ENCODE peak calls at places on chromosomes 5 and 9, in ten cellular contexts. V is fibroblast of the aortic adventitia; C is NCI-H2081; Q is C1 segment of cervical spinal cord; J is hepatic stellate cell; M is CD4-positive, CD25-positive, alpha-beta regulatory T cell; S is neural progenitor cell; K is endothelial cell; X is naive thymus-derived CD8-positive, alpha-beta T cell; E is M059J. O is an unnamed sample.

GRCh38 chr5:43312699-43313034 is 545 bp downstream of the HMGCS1 start:
- DNase-seq in V (no peak), C (no peak), Q (no peak), J (no peak), M (no peak), S (no peak), K (no peak), X (no peak), E (no peak), O (no peak)

GRCh38 chr9:123893831-123894460 is 36.0 kb downstream of the DENND1A start:
- DNase-seq in V (peak; percentile 25), C (no peak), Q (no peak), J (no peak), M (no peak), S (no peak), K (no peak), X (no peak), E (peak; percentile 28), O (no peak)

GRCh38 chr9:12640021-12640587 is 53.1 kb upstream of the TYRP1 start:
- DNase-seq in V (peak; percentile 71), C (peak; percentile 63), Q (no peak), J (no peak), M (no peak), S (peak; percentile 72), K (no peak), X (no peak), E (peak; percentile 61), O (peak; percentile 61)

GRCh38 chr9:1460143-1460769 is 410.1 kb downstream of the DMRT2 start:
- DNase-seq in V (no peak), C (no peak), Q (no peak), J (no peak), M (no peak), S (no peak), K (peak; percentile 28), X (no peak), E (peak; percentile 5), O (peak; percentile 50)

GRCh38 chr9:95005276-95006141 is 279.0 kb downstream of the AOPEP start:
- DNase-seq in V (peak; percentile 40), C (no peak), Q (no peak), J (no peak), M (no peak), S (peak; percentile 28), K (no peak), X (no peak), E (peak; percentile 61), O (no peak)

GRCh38 chr5:90169078-90169477 is 240.5 kb downstream of the CETN3 start:
- DNase-seq in V (no peak), C (no peak), Q (no peak), J (no peak), M (no peak), S (no peak), K (no peak), X (no peak), E (no peak), O (no peak)

GRCh38 chr9:86093788-86094555 is 5.4 kb downstream of the GOLM1 start:
- DNase-seq in V (no peak), C (no peak), Q (no peak), J (peak; percentile 37), M (no peak), S (no peak), K (no peak), X (no peak), E (no peak), O (no peak)

GRCh38 chr5:135695656-135696055 is 116.9 kb upstream of the CXCL14 start:
- DNase-seq in V (no peak), C (no peak), Q (no peak), J (no peak), M (no peak), S (no peak), K (no peak), X (no peak), E (no peak), O (no peak)

GRCh38 chr5:83313431-83313830 is 158.1 kb upstream of the VCAN start:
- DNase-seq in V (peak; percentile 47), C (no peak), Q (no peak), J (peak; percentile 6), M (no peak), S (no peak), K (no peak), X (no peak), E (peak; percentile 17), O (no peak)

GRCh38 chr9:33687779-33688178 is 107.6 kb upstream of the PRSS3 start:
- DNase-seq in V (peak; percentile 6), C (peak; percentile 68), Q (no peak), J (no peak), M (no peak), S (no peak), K (no peak), X (no peak), E (no peak), O (no peak)

GRCh38 chr5:76256116-76256889 is 146.8 kb upstream of the IQGAP2 start:
- DNase-seq in V (peak; percentile 72), C (peak; percentile 44), Q (peak; percentile 10), J (peak; percentile 26), M (peak; percentile 39), S (peak; percentile 85), K (peak; percentile 59), X (peak; percentile 56), E (peak; percentile 62), O (peak; percentile 72)

GRCh38 chr5:56183507-56183906 is 49.6 kb downstream of the ANKRD55 start:
- DNase-seq in V (peak; percentile 92), C (no peak), Q (no peak), J (peak; percentile 57), M (no peak), S (no peak), K (no peak), X (no peak), E (peak; percentile 97), O (no peak)

GRCh38 chr9:77997611-77998349 is 33.8 kb downstream of the GNAQ start:
- DNase-seq in V (no peak), C (no peak), Q (no peak), J (no peak), M (no peak), S (no peak), K (no peak), X (no peak), E (no peak), O (no peak)

GRCh38 chr5:82234880-82235279 is 43.3 kb downstream of the RPS23 start:
- DNase-seq in V (no peak), C (no peak), Q (no peak), J (no peak), M (no peak), S (no peak), K (no peak), X (no peak), E (no peak), O (no peak)

GRCh38 chr9:91778031-91778430 is 172.0 kb downstream of the ROR2 start:
- DNase-seq in V (no peak), C (no peak), Q (no peak), J (no peak), M (no peak), S (no peak), K (no peak), X (no peak), E (no peak), O (no peak)

GRCh38 chr9:94923333-94924089 is 197.0 kb downstream of the AOPEP start:
- DNase-seq in V (no peak), C (no peak), Q (no peak), J (no peak), M (no peak), S (peak; percentile 71), K (no peak), X (no peak), E (no peak), O (no peak)

GRCh38 chr9:133064241-133065069 is 2.7 kb downstream of the CEL start:
- DNase-seq in V (no peak), C (no peak), Q (no peak), J (no peak), M (no peak), S (no peak), K (no peak), X (no peak), E (no peak), O (no peak)

GRCh38 chr5:141488591-141489478 is at the start of gene PCDHGC5:
- DNase-seq in V (peak; percentile 67), C (no peak), Q (peak; percentile 30), J (peak; percentile 79), M (no peak), S (no peak), K (no peak), X (no peak), E (peak; percentile 88), O (no peak)

GRCh38 chr9:114504341-114505186 is 709 bp downstream of the WHRN start:
- DNase-seq in V (no peak), C (peak; percentile 41), Q (peak; percentile 33), J (peak; percentile 54), M (peak; percentile 36), S (peak; percentile 84), K (peak; percentile 72), X (peak; percentile 46), E (peak; percentile 62), O (no peak)

GRCh38 chr9:22240619-22241018 is 206.0 kb upstream of the DMRTA1 start:
- DNase-seq in V (peak; percentile 61), C (no peak), Q (no peak), J (peak; percentile 15), M (no peak), S (no peak), K (no peak), X (no peak), E (peak; percentile 82), O (peak; percentile 69)

GRCh38 chr5:179194201-179194910 is 134.2 kb downstream of the ZNF354C start:
- DNase-seq in V (no peak), C (no peak), Q (no peak), J (no peak), M (no peak), S (no peak), K (no peak), X (no peak), E (no peak), O (no peak)

GRCh38 chr5:5270958-5271605 is 131.0 kb downstream of the ADAMTS16 start:
- DNase-seq in V (peak; percentile 84), C (peak; percentile 5), Q (peak; percentile 10), J (peak; percentile 36), M (no peak), S (peak; percentile 71), K (peak; percentile 39), X (no peak), E (peak; percentile 97), O (no peak)